ENCODE peak calls at places on chromosome 17, in ten cellular contexts. F is Right ventricle myocardium superior; A is stimulated activated CD8-positive, alpha-beta memory T cell treated with anti-CD3 and anti-CD28 coated beads, Interleukin-15, amount 100 ng/mL, for 4 hours; J is body of pancreas; X is MV-4-11; Y is C1 segment of cervical spinal cord; K is AG04450; M is GM12865; P is anterior cingulate cortex; D is T-helper 1 cell. Q is an unnamed sample.

GRCh38 chr17:76196675-76197074 is 43.6 kb downstream of the RNF157 start:
- DNase-seq in D (no peak), M (no peak), J (peak), P (no peak), X (no peak), Y (no peak), K (no peak), A (no peak), F (peak), Q (no peak)

GRCh38 chr17:2853111-2853721 is 57.0 kb downstream of the RAP1GAP2 start:
- DNase-seq in Y (no peak), P (no peak), D (no peak), X (no peak), A (no peak), F (peak), K (no peak), M (no peak), J (peak), Q (peak)

GRCh38 chr17:34797724-34798123 is 163.5 kb downstream of the CCT6B start:
- DNase-seq in D (no peak), K (no peak), F (no peak), Y (no peak), M (peak), P (no peak), X (no peak), A (no peak), J (peak), Q (peak)

GRCh38 chr17:73693016-73693545 is 48.8 kb upstream of the SDK2 start:
- DNase-seq in A (no peak), M (no peak), J (no peak), D (no peak), P (no peak), X (no peak), K (no peak), F (no peak), Y (no peak), Q (no peak)

GRCh38 chr17:80203448-80204092 is 16.6 kb downstream of the SGSH start:
- DNase-seq in D (no peak), J (no peak), Y (no peak), A (no peak), F (no peak), M (no peak), P (no peak), X (no peak), K (no peak), Q (no peak)

GRCh38 chr17:64498308-64499203 is 1.7 kb upstream of the POLG2 start:
- DNase-seq in F (no peak), P (no peak), A (no peak), X (no peak), J (no peak), K (no peak), M (peak), Y (no peak), D (no peak), Q (no peak)

GRCh38 chr17:42247734-42248133 is 28.5 kb downstream of the STAT5B start:
- DNase-seq in M (no peak), F (no peak), K (peak), A (no peak), P (no peak), J (no peak), X (peak), Y (no peak), D (no peak), Q (peak)

GRCh38 chr17:61875804-61876203 is 12.5 kb upstream of the BRIP1 start:
- DNase-seq in K (no peak), X (no peak), A (no peak), P (no peak), M (no peak), Y (no peak), D (no peak), F (no peak), J (no peak), Q (no peak)

GRCh38 chr17:75773121-75773807 is 8.3 kb upstream of the GALK1 start:
- DNase-seq in J (no peak), P (no peak), X (no peak), A (no peak), Y (no peak), D (no peak), F (no peak), M (no peak), K (no peak), Q (no peak)

Q was measured in KBM-7.